ENCODE peak calls at places on chromosomes 11 and 22, in four cellular contexts. One of them, this sample, is unnamed.

GRCh38 chr11:131349368-131350086 is 20.9 kb upstream of the NTM start:
- DNase-seq in SK-N-SH: no peak
- DNase-seq in chondrocyte: no peak
- DNase-seq in gastrocnemius medialis: no peak
- DNase-seq in this sample: no peak

GRCh38 chr11:92070026-92070889 is 154.4 kb upstream of the FAT3 start:
- DNase-seq in SK-N-SH: no peak
- DNase-seq in chondrocyte: no peak
- DNase-seq in gastrocnemius medialis: no peak
- DNase-seq in this sample: no peak

GRCh38 chr11:129247129-129247528 is 55.0 kb upstream of the ARHGAP32 start:
- DNase-seq in SK-N-SH: peak
- DNase-seq in chondrocyte: no peak
- DNase-seq in gastrocnemius medialis: no peak
- DNase-seq in this sample: no peak

GRCh38 chr11:65440831-65441499 is 18.4 kb downstream of the NEAT1 start:
- DNase-seq in SK-N-SH: no peak
- DNase-seq in chondrocyte: no peak
- DNase-seq in gastrocnemius medialis: no peak
- DNase-seq in this sample: no peak

GRCh38 chr11:103631841-103632240 is 404.6 kb upstream of the DDI1 start:
- DNase-seq in SK-N-SH: no peak
- DNase-seq in chondrocyte: no peak
- DNase-seq in gastrocnemius medialis: no peak
- DNase-seq in this sample: no peak

GRCh38 chr22:19495562-19496323 is 16.0 kb downstream of the CDC45 start:
- DNase-seq in SK-N-SH: no peak
- DNase-seq in chondrocyte: no peak
- DNase-seq in gastrocnemius medialis: no peak
- DNase-seq in this sample: no peak

GRCh38 chr11:86183694-86184093 is 60.9 kb upstream of the EED start:
- DNase-seq in SK-N-SH: no peak
- DNase-seq in chondrocyte: no peak
- DNase-seq in gastrocnemius medialis: no peak
- DNase-seq in this sample: no peak

GRCh38 chr22:33112606-33113005 is 54.4 kb upstream of the SYN3 start:
- DNase-seq in SK-N-SH: no peak
- DNase-seq in chondrocyte: no peak
- DNase-seq in gastrocnemius medialis: no peak
- DNase-seq in this sample: no peak

GRCh38 chr11:44071157-44071556 is 5.1 kb downstream of the ACCS start:
- DNase-seq in SK-N-SH: no peak
- DNase-seq in chondrocyte: no peak
- DNase-seq in gastrocnemius medialis: no peak
- DNase-seq in this sample: no peak
- TF ChIP-seq CTCF in SK-N-SH: no peak
- TF ChIP-seq CTCF in chondrocyte: no peak
- TF ChIP-seq CTCF in gastrocnemius medialis: no peak
- TF ChIP-seq CTCF in this sample: no peak

DNA sequence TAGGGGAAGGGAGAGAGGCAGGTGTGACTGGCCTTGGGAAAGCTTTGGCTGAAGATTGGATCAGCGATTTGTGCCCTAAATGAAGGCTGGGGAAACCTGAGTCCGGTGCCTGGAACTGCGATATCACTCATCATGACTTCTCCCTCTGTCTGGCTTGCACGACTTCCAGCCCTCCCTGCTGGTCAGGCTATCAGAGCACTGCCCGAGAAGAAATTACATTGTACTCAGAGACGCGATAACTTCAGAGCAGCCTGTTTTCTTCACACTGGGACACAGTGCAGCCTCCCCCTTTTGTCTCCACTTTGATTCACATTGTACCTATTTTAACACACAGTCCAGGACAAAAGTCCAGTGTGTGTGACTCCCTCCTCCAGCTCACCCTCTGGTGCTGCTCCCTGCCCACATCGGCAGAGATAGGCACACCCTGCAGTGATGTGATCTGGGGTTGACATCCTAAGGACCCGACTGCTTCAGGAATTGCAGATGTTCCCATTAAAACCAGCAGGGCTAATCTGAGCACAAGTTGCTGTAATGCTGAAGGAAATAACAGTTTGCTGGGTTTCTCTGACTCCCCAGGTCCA is 62.1 kb upstream of the CADM1 start:
- DNase-seq in SK-N-SH: peak
- DNase-seq in chondrocyte: no peak
- DNase-seq in gastrocnemius medialis: no peak
- DNase-seq in this sample: no peak
- TF ChIP-seq CTCF in SK-N-SH: no peak
- TF ChIP-seq CTCF in chondrocyte: no peak
- TF ChIP-seq CTCF in gastrocnemius medialis: no peak
- TF ChIP-seq CTCF in this sample: no peak

GRCh38 chr11:68889948-68890446 is 13.6 kb downstream of the MRPL21 start:
- DNase-seq in SK-N-SH: peak
- DNase-seq in chondrocyte: peak
- DNase-seq in gastrocnemius medialis: no peak
- DNase-seq in this sample: no peak
- TF ChIP-seq CTCF in SK-N-SH: peak
- TF ChIP-seq CTCF in chondrocyte: peak
- TF ChIP-seq CTCF in gastrocnemius medialis: no peak
- TF ChIP-seq CTCF in this sample: peak

GRCh38 chr11:62464655-62465054 is 45.8 kb downstream of the SCGB1A1 start:
- DNase-seq in SK-N-SH: no peak
- DNase-seq in chondrocyte: no peak
- DNase-seq in gastrocnemius medialis: no peak
- DNase-seq in this sample: no peak
- TF ChIP-seq CTCF in SK-N-SH: no peak
- TF ChIP-seq CTCF in chondrocyte: no peak
- TF ChIP-seq CTCF in gastrocnemius medialis: no peak
- TF ChIP-seq CTCF in this sample: no peak

This sample was measured in RWPE2.